ENCODE peak calls at places on chromosomes 2 and 18, in seven cellular contexts. E is foreskin fibroblast, H is PC-3, F is lower leg skin, B is cardiac fibroblast, P is OCI-LY7, D is PC-9. X is an unnamed sample.
A peak's percentile ranks its signal among the peaks of the same experiment; 100 is the strongest.

GRCh38 chr2:21413082-21413481 is 289.3 kb downstream of the TDRD15 start:
- DNase-seq in F (no peak), B (no peak), D (no peak), P (no peak), E (no peak), H (no peak), X (no peak)

GRCh38 chr18:58255701-58256311 is 211.8 kb downstream of the NEDD4L start:
- DNase-seq in F (no peak), P (no peak), B (no peak), H (no peak), E (no peak), D (no peak), X (no peak)

GRCh38 chr2:237956402-237956736 is 10.4 kb upstream of the UBE2F start:
- DNase-seq in P (no peak), F (no peak), B (no peak), E (no peak), D (no peak), H (no peak), X (no peak)

GRCh38 chr2:216994231-216994997 is 134.6 kb upstream of the TNP1 start:
- DNase-seq in D (no peak), E (no peak), P (no peak), H (no peak), F (no peak), B (no peak), X (no peak)

GRCh38 chr2:96773922-96774321 is 13.2 kb downstream of the CNNM4 start:
- DNase-seq in F (no peak), P (peak; percentile 79), H (no peak), E (no peak), B (no peak), D (no peak), X (no peak)

GRCh38 chr2:239695106-239695727 is 294.4 kb upstream of the HDAC4 start:
- DNase-seq in B (no peak), F (peak; percentile 53), H (no peak), P (no peak), D (no peak), E (no peak), X (no peak)

GRCh38 chr2:69041214-69041613 is 28.2 kb downstream of the ANTXR1 start:
- DNase-seq in B (no peak), D (no peak), E (no peak), F (no peak), H (no peak), P (no peak), X (no peak)

GRCh38 chr2:47076586-47077441 is 78.3 kb downstream of the STPG4 start:
- DNase-seq in P (no peak), F (no peak), E (peak; percentile 96), H (peak; percentile 99), D (peak; percentile 92), B (peak; percentile 99), X (peak; percentile 91)

GRCh38 chr2:14944562-14945346 is 312.2 kb downstream of the LRATD1 start:
- DNase-seq in E (peak; percentile 2), F (no peak), P (peak; percentile 30), D (no peak), B (peak; percentile 40), H (peak; percentile 64), X (peak; percentile 6)

GRCh38 chr2:73987948-73988700 is 3.4 kb downstream of the TET3 start:
- DNase-seq in F (no peak), P (no peak), B (no peak), H (no peak), D (no peak), E (no peak), X (no peak)

GRCh38 chr2:230642966-230643365 is 69.7 kb upstream of the CAB39 start:
- DNase-seq in D (no peak), H (no peak), F (peak; percentile 73), P (no peak), E (no peak), B (no peak), X (no peak)

GRCh38 chr18:32929213-32929612 is 156.4 kb upstream of the KLHL14 start:
- DNase-seq in B (no peak), E (no peak), F (no peak), H (no peak), P (no peak), D (no peak), X (no peak)

GRCh38 chr2:33583194-33583938 is 15.7 kb downstream of the FAM98A start:
- DNase-seq in F (no peak), E (peak; percentile 76), B (peak; percentile 63), H (peak; percentile 60), D (no peak), P (peak; percentile 53), X (peak; percentile 54)

GRCh38 chr2:6526093-6526824 is 339.4 kb downstream of the CMPK2 start:
- DNase-seq in P (peak; percentile 78), H (peak; percentile 37), B (no peak), F (no peak), E (no peak), D (no peak), X (no peak)

GRCh38 chr2:106561803-106562202 is 74.6 kb downstream of the CD8B2 start:
- DNase-seq in B (no peak), F (no peak), E (no peak), H (no peak), P (no peak), D (no peak), X (no peak)

GRCh38 chr2:215882689-215883088 is 130.7 kb downstream of the MREG start:
- DNase-seq in P (no peak), E (peak; percentile 63), F (no peak), H (peak; percentile 76), B (peak; percentile 51), D (no peak), X (no peak)

GRCh38 chr2:85135066-85135914 is 2.1 kb downstream of the TCF7L1 start:
- DNase-seq in F (no peak), E (no peak), D (no peak), P (no peak), H (no peak), B (no peak), X (no peak)
- H3K4me3 ChIP-seq in F (no peak overlapping the region), E (peak overlapping the region; percentile 84), D (no peak overlapping the region), P (no peak overlapping the region), H (no peak overlapping the region), B (peak overlapping the region; percentile 82), X (peak overlapping the region; percentile 73)

GRCh38 chr2:3626817-3627499 is 31.0 kb upstream of the ALLC start:
- DNase-seq in E (no peak), D (no peak), P (no peak), H (no peak), B (no peak), F (peak; percentile 81), X (no peak)
- TF ChIP-seq CTCF in E (no peak), D (no peak), P (no peak), H (no peak), B (peak; percentile 10), F (no peak), X (peak; percentile 24)

GRCh38 chr2:134466141-134466540 is 212.3 kb downstream of the MGAT5 start:
- DNase-seq in B (peak; percentile 16), P (peak; percentile 65), H (peak; percentile 55), F (peak; percentile 14), D (peak; percentile 45), E (no peak), X (peak; percentile 11)
- H3K4me3 ChIP-seq in B (no peak overlapping the region), P (no peak overlapping the region), H (no peak overlapping the region), F (no peak overlapping the region), D (no peak overlapping the region), E (no peak overlapping the region), X (no peak overlapping the region)

DNA sequence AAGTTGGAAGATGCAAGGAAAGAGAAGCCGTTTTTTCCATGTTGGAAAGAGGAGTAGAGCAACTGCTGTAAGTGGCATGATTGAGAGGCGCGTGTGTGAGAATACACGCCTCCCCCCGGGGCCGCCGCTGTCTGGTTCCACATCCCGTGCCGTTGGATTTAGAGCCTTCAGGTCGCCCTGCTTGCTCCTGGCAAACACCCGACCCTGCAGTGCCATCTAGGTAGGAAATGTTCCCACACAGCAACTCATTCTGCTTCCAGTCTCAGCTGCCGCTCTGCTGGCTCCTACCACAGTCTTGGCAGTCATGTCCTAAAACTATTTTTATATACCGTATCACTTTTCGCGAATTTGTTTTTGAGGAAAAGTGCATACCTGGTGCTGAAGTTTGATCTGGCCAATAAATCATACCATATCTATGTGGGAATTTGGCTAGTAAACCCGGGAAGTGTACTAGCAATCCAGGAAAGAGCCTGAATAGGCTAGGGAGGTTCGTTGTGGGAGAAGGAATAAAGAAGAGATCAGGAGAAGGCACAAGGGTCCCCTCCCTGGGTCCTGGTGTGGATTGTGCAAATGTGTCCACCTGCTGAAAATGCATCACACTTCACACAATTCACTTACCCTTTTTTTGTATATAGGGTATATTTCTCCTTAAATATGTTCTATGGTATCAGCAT is 372.7 kb downstream of the FBXO15 start:
- DNase-seq in H (peak; percentile 80), F (no peak), E (no peak), D (no peak), P (no peak), B (no peak), X (no peak)
- TF ChIP-seq CTCF in H (peak; percentile 68), F (no peak), E (no peak), D (no peak), P (no peak), B (no peak), X (no peak)

GRCh38 chr2:3041841-3042600 is 335.6 kb downstream of the EIPR1 start:
- DNase-seq in H (no peak), D (no peak), E (no peak), P (no peak), F (peak; percentile 62), B (peak; percentile 36), X (no peak)
- H3K4me3 ChIP-seq in H (no peak overlapping the region), D (no peak overlapping the region), E (no peak overlapping the region), P (no peak overlapping the region), F (no peak overlapping the region), B (no peak overlapping the region), X (no peak overlapping the region)

DNA sequence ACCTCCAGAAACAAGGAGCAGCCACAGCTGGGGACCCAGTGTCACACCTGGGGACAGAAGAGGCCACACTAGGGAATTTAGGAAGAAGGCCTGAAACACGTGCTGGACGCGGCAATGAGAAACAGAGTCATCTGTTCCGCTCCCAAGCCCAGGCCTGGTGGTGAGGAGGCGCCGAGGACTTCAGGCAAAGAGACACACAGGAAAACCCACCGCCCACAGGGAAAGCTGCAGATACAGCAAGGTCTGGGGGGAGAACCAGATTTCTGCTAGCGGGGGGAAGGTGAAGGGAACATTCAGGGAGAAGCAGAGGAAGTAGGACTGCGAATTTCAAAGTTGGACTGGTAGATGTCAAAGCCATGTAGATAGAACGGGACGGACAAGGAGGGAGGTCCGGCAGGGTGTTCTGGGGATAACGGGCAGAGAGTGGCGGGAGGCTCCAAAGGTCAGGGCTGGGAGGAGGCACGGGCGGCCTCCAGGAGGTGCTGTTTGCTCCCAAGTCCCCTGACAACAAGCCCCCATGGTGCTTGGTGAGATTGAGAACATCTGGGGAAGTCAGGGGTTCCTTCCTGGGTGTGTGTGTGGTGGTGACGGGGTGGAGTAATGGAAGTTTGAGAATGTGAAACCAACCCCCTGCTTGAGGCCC is 351.7 kb upstream of the MYT1L start:
- DNase-seq in E (no peak), B (no peak), F (no peak), H (no peak), D (no peak), P (no peak), X (no peak)
- TF ChIP-seq CTCF in E (no peak), B (no peak), F (no peak), H (no peak), D (no peak), P (peak; percentile 39), X (no peak)

GRCh38 chr18:55477537-55478300 is 110.3 kb downstream of the TCF4 start:
- DNase-seq in D (no peak), F (no peak), H (peak; percentile 45), E (peak; percentile 56), P (peak; percentile 42), B (peak; percentile 73), X (peak; percentile 82)
- H3K4me3 ChIP-seq in D (no peak overlapping the region), F (peak overlapping the region; percentile 13), H (peak overlapping the region; percentile 64), E (peak overlapping the region; percentile 66), P (peak overlapping the region; percentile 73), B (peak overlapping the region; percentile 44), X (peak overlapping the region; percentile 62)

X was measured in fibroblast of villous mesenchyme.